ENCODE peak calls at places on chromosome X, in five cellular contexts. Q is H1, C is GM12878, U is NT2/D1, N is HepG2. I is an unnamed sample.

GRCh38 chrX:39854772-39855747 is 242.7 kb downstream of the BCOR start:
- DNase-seq in Q (no peak), U (no peak), N (no peak), C (peak; percentile 82), I (no peak)

GRCh38 chrX:71315917-71316316 is 14.4 kb downstream of the ITGB1BP2 start:
- DNase-seq in Q (no peak), C (no peak), N (no peak), U (no peak), I (no peak)

GRCh38 chrX:103344606-103345005 is 11.7 kb upstream of the TCEAL9 start:
- DNase-seq in C (no peak), N (no peak), Q (no peak), U (no peak), I (no peak)

GRCh38 chrX:13469963-13470679 is 99.3 kb upstream of the EGFL6 start:
- DNase-seq in N (no peak), Q (no peak), C (no peak), U (no peak), I (no peak)

GRCh38 chrX:123771449-123772064 is 38.7 kb upstream of the THOC2 start:
- DNase-seq in C (no peak), U (no peak), N (peak; percentile 37), Q (no peak), I (no peak)

GRCh38 chrX:145213504-145213903 is 33.8 kb upstream of the SPANXN1 start:
- DNase-seq in N (no peak), Q (no peak), C (no peak), U (no peak), I (peak; percentile 7)

GRCh38 chrX:22963186-22963585 is 36.6 kb upstream of the DDX53 start:
- DNase-seq in C (no peak), U (no peak), N (no peak), Q (no peak), I (no peak)

GRCh38 chrX:74613350-74614192 is 853 bp downstream of the RLIM start:
- DNase-seq in C (no peak), Q (no peak), U (no peak), N (peak; percentile 6), I (peak; percentile 25)

GRCh38 chrX:14026121-14026520 is 3.6 kb downstream of the GEMIN8 start:
- DNase-seq in C (no peak), Q (no peak), N (no peak), U (no peak), I (no peak)

GRCh38 chrX:12611471-12611870 is 179.7 kb upstream of the PRPS2 start:
- DNase-seq in N (no peak), C (no peak), U (no peak), Q (no peak), I (no peak)

GRCh38 chrX:8726031-8726652 is 5.8 kb downstream of the ANOS1 start:
- DNase-seq in C (no peak), N (no peak), Q (no peak), U (no peak), I (no peak)

GRCh38 chrX:13270360-13270759 is 49.5 kb downstream of the ATXN3L start:
- DNase-seq in N (no peak), C (no peak), U (no peak), Q (no peak), I (no peak)

GRCh38 chrX:151753313-151754041 is 18.9 kb downstream of the CNGA2 start:
- DNase-seq in C (no peak), N (peak; percentile 13), Q (peak; percentile 64), U (no peak), I (peak; percentile 74)

GRCh38 chrX:107355533-107355932 is 93.9 kb upstream of the FRMPD3 start:
- DNase-seq in Q (no peak), U (peak; percentile 81), N (no peak), C (no peak), I (no peak)

GRCh38 chrX:40285876-40286275 is 188.1 kb upstream of the BCOR start:
- DNase-seq in C (no peak), Q (no peak), N (no peak), U (no peak), I (no peak)

GRCh38 chrX:17374619-17375360 is at the start of gene NHS:
- DNase-seq in U (peak; percentile 76), N (no peak), C (no peak), Q (peak; percentile 70), I (peak; percentile 82)

DNA sequence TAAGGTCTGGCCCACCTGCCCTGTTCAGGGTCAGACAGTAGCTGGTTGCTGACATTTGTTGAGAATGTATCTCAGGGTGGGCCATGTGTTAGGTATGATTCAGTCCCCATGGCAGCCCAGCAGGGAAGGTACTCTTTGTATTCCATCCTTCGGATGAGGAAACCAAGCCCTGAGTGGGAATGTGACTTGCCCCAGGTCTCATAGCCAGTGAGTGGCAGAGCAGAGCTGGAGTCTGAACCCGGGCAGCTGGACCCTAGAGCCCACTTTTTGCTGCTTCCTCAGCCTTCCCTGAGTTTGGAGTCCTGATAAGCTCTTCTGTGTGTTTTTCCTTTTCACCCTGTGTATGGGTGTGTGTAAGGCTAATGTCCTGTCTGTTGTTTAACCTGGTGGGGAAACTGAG is 21.6 kb upstream of the UBA1 start:
- DNase-seq in C (no peak), N (no peak), Q (no peak), U (no peak), I (no peak)
- TF ChIP-seq SUZ12 in C (no peak), N (no peak), Q (no peak), U (no peak), I (no peak)

DNA sequence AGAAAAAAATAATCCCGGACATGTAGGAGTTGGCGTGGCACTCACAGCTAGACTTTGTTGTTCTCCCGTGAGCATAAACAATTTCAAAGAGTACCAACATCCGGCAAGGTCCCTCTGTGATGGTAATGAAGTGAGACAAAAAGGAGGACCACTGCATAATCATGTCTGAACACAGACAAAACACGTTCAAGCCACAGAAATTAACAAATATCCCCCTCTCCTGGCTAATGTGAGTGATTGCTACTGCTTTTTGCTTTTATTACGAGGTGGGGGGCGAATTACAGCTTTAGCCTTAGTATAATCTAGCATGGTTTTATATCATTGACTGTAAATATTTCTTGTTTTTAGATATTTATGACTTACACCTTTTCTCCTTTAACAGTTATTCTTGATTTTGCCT is 118.5 kb downstream of the PLS3 start:
- DNase-seq in U (no peak), N (peak; percentile 5), Q (no peak), C (no peak), I (peak; percentile 56)
- TF ChIP-seq SUZ12 in U (no peak), N (no peak), Q (no peak), C (no peak), I (no peak)

DNA sequence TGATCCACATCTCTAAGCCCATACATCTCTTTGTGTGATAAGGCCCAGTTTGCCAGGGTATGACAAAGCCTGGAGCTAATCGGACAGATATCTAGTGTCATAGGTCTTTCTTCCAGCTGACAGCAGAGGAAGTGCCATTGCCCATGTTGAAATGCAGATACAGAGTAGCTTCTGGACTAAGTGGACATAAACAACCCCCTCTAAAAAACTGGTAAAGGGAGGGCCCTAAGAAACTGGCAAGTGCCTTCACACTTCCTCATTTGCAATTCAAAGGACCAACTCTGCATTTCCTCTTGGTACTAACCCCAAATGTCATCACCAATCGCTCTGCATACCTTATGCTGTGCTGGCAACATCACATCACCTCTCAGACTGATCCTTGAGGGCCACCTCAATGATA is 20.8 kb downstream of the ARHGEF6 start:
- DNase-seq in Q (no peak), U (peak; percentile 35), N (no peak), C (peak; percentile 28), I (no peak)
- TF ChIP-seq SUZ12 in Q (no peak), U (no peak), N (no peak), C (no peak), I (no peak)

DNA sequence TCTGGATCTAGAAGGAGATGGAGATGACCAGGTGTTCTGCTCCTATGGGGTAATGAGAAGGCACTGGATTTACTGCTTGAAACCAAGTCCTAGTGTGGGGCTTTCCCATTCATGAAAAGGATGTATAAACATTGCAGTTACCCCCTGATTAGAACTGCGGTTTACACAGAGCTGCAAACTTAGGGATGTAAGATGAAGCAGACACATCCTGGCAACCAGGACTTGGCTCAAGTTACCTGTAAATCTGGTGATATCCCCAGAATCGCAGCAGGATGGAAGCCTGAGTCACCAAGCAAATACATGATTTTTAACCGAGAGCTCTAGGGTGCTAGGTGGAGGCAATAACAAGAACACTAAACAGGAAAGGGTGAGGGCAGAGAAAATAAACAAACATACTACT is 178.6 kb upstream of the MAMLD1 start:
- DNase-seq in Q (no peak), C (no peak), U (no peak), N (no peak), I (no peak)
- TF ChIP-seq SUZ12 in Q (no peak), C (no peak), U (no peak), N (no peak), I (no peak)

GRCh38 chrX:136268051-136269048 is 17.1 kb upstream of the MAP7D3 start:
- DNase-seq in U (no peak), N (peak; percentile 4), C (no peak), Q (no peak), I (peak; percentile 63)
- TF ChIP-seq SUZ12 in U (no peak), N (no peak), C (no peak), Q (no peak), I (no peak)

GRCh38 chrX:10537308-10537707 is 83.1 kb downstream of the MID1 start:
- DNase-seq in N (peak; percentile 43), C (no peak), Q (no peak), U (no peak), I (no peak)
- TF ChIP-seq SUZ12 in N (no peak), C (no peak), Q (no peak), U (no peak), I (no peak)